ENCODE peak calls at places on chromosomes 13 and 19, in eight cellular contexts. One of them, this sample, is unnamed.

GRCh38 chr19:46571495-46571894 is 29.6 kb upstream of the CALM3 start:
- DNase-seq in activated naive CD4-positive, alpha-beta T cell treated with Interleukin-2 at 50 U/mL for 16 hours: no peak
- DNase-seq in amygdala: no peak
- DNase-seq in cardiac muscle cell: peak
- DNase-seq in nephron progenitor cell: peak
- DNase-seq in NCI-H748 treated with DMSO at 0.1 percent for 48 hours: no peak
- DNase-seq in stimulated activated CD4-positive, alpha-beta T cell treated with anti-CD3 and anti-CD28 coated beads, Interleukin-4, amount 100 ng/mL, for 1 hour: no peak
- DNase-seq in COR-L47: peak
- DNase-seq in this sample: peak

GRCh38 chr19:4939466-4939865 is 29.4 kb upstream of the KDM4B start:
- DNase-seq in activated naive CD4-positive, alpha-beta T cell treated with Interleukin-2 at 50 U/mL for 16 hours: no peak
- DNase-seq in amygdala: no peak
- DNase-seq in cardiac muscle cell: no peak
- DNase-seq in nephron progenitor cell: no peak
- DNase-seq in NCI-H748 treated with DMSO at 0.1 percent for 48 hours: no peak
- DNase-seq in stimulated activated CD4-positive, alpha-beta T cell treated with anti-CD3 and anti-CD28 coated beads, Interleukin-4, amount 100 ng/mL, for 1 hour: no peak
- DNase-seq in COR-L47: no peak
- DNase-seq in this sample: no peak

GRCh38 chr19:17326595-17326966 is 8.1 kb downstream of the ANO8 start:
- DNase-seq in activated naive CD4-positive, alpha-beta T cell treated with Interleukin-2 at 50 U/mL for 16 hours: no peak
- DNase-seq in amygdala: no peak
- DNase-seq in cardiac muscle cell: no peak
- DNase-seq in nephron progenitor cell: no peak
- DNase-seq in NCI-H748 treated with DMSO at 0.1 percent for 48 hours: no peak
- DNase-seq in stimulated activated CD4-positive, alpha-beta T cell treated with anti-CD3 and anti-CD28 coated beads, Interleukin-4, amount 100 ng/mL, for 1 hour: no peak
- DNase-seq in COR-L47: no peak
- DNase-seq in this sample: peak

GRCh38 chr13:73040479-73040878 is 18.3 kb upstream of the KLF5 start:
- DNase-seq in activated naive CD4-positive, alpha-beta T cell treated with Interleukin-2 at 50 U/mL for 16 hours: no peak
- DNase-seq in amygdala: no peak
- DNase-seq in cardiac muscle cell: no peak
- DNase-seq in nephron progenitor cell: no peak
- DNase-seq in NCI-H748 treated with DMSO at 0.1 percent for 48 hours: no peak
- DNase-seq in stimulated activated CD4-positive, alpha-beta T cell treated with anti-CD3 and anti-CD28 coated beads, Interleukin-4, amount 100 ng/mL, for 1 hour: no peak
- DNase-seq in COR-L47: no peak
- DNase-seq in this sample: no peak

GRCh38 chr13:44271915-44272341 is 101.7 kb upstream of the SERP2 start:
- DNase-seq in activated naive CD4-positive, alpha-beta T cell treated with Interleukin-2 at 50 U/mL for 16 hours: no peak
- DNase-seq in amygdala: peak
- DNase-seq in cardiac muscle cell: no peak
- DNase-seq in nephron progenitor cell: no peak
- DNase-seq in NCI-H748 treated with DMSO at 0.1 percent for 48 hours: no peak
- DNase-seq in stimulated activated CD4-positive, alpha-beta T cell treated with anti-CD3 and anti-CD28 coated beads, Interleukin-4, amount 100 ng/mL, for 1 hour: no peak
- DNase-seq in COR-L47: no peak
- DNase-seq in this sample: no peak

GRCh38 chr13:109764474-109765292 is 21.7 kb downstream of the IRS2 start:
- DNase-seq in activated naive CD4-positive, alpha-beta T cell treated with Interleukin-2 at 50 U/mL for 16 hours: peak
- DNase-seq in amygdala: no peak
- DNase-seq in cardiac muscle cell: no peak
- DNase-seq in nephron progenitor cell: no peak
- DNase-seq in NCI-H748 treated with DMSO at 0.1 percent for 48 hours: no peak
- DNase-seq in stimulated activated CD4-positive, alpha-beta T cell treated with anti-CD3 and anti-CD28 coated beads, Interleukin-4, amount 100 ng/mL, for 1 hour: no peak
- DNase-seq in COR-L47: peak
- DNase-seq in this sample: peak

GRCh38 chr19:51503428-51503827 is 1.8 kb upstream of the SIGLEC12 start:
- DNase-seq in activated naive CD4-positive, alpha-beta T cell treated with Interleukin-2 at 50 U/mL for 16 hours: no peak
- DNase-seq in amygdala: no peak
- DNase-seq in cardiac muscle cell: no peak
- DNase-seq in nephron progenitor cell: no peak
- DNase-seq in NCI-H748 treated with DMSO at 0.1 percent for 48 hours: no peak
- DNase-seq in stimulated activated CD4-positive, alpha-beta T cell treated with anti-CD3 and anti-CD28 coated beads, Interleukin-4, amount 100 ng/mL, for 1 hour: no peak
- DNase-seq in COR-L47: no peak
- DNase-seq in this sample: no peak

GRCh38 chr13:38350114-38350617 is 515 bp downstream of the UFM1 start:
- DNase-seq in activated naive CD4-positive, alpha-beta T cell treated with Interleukin-2 at 50 U/mL for 16 hours: peak
- DNase-seq in amygdala: no peak
- DNase-seq in cardiac muscle cell: peak
- DNase-seq in nephron progenitor cell: peak
- DNase-seq in NCI-H748 treated with DMSO at 0.1 percent for 48 hours: peak
- DNase-seq in stimulated activated CD4-positive, alpha-beta T cell treated with anti-CD3 and anti-CD28 coated beads, Interleukin-4, amount 100 ng/mL, for 1 hour: peak
- DNase-seq in COR-L47: peak
- DNase-seq in this sample: peak

GRCh38 chr19:33630880-33631627 is 9.3 kb downstream of the CHST8 start:
- DNase-seq in activated naive CD4-positive, alpha-beta T cell treated with Interleukin-2 at 50 U/mL for 16 hours: no peak
- DNase-seq in amygdala: no peak
- DNase-seq in cardiac muscle cell: no peak
- DNase-seq in nephron progenitor cell: no peak
- DNase-seq in NCI-H748 treated with DMSO at 0.1 percent for 48 hours: no peak
- DNase-seq in stimulated activated CD4-positive, alpha-beta T cell treated with anti-CD3 and anti-CD28 coated beads, Interleukin-4, amount 100 ng/mL, for 1 hour: no peak
- DNase-seq in COR-L47: no peak
- DNase-seq in this sample: no peak

GRCh38 chr19:2394054-2394668 is 33.2 kb downstream of the TIMM13 start:
- DNase-seq in activated naive CD4-positive, alpha-beta T cell treated with Interleukin-2 at 50 U/mL for 16 hours: no peak
- DNase-seq in amygdala: no peak
- DNase-seq in cardiac muscle cell: no peak
- DNase-seq in nephron progenitor cell: no peak
- DNase-seq in NCI-H748 treated with DMSO at 0.1 percent for 48 hours: no peak
- DNase-seq in stimulated activated CD4-positive, alpha-beta T cell treated with anti-CD3 and anti-CD28 coated beads, Interleukin-4, amount 100 ng/mL, for 1 hour: no peak
- DNase-seq in COR-L47: no peak
- DNase-seq in this sample: no peak

GRCh38 chr13:98775844-98776598 is 23.5 kb upstream of the SLC15A1 start:
- DNase-seq in activated naive CD4-positive, alpha-beta T cell treated with Interleukin-2 at 50 U/mL for 16 hours: no peak
- DNase-seq in amygdala: no peak
- DNase-seq in cardiac muscle cell: no peak
- DNase-seq in nephron progenitor cell: no peak
- DNase-seq in NCI-H748 treated with DMSO at 0.1 percent for 48 hours: no peak
- DNase-seq in stimulated activated CD4-positive, alpha-beta T cell treated with anti-CD3 and anti-CD28 coated beads, Interleukin-4, amount 100 ng/mL, for 1 hour: no peak
- DNase-seq in COR-L47: no peak
- DNase-seq in this sample: no peak

GRCh38 chr13:49499889-49500660 is 4.3 kb downstream of the PHF11 start:
- DNase-seq in activated naive CD4-positive, alpha-beta T cell treated with Interleukin-2 at 50 U/mL for 16 hours: peak
- DNase-seq in amygdala: no peak
- DNase-seq in cardiac muscle cell: peak
- DNase-seq in nephron progenitor cell: no peak
- DNase-seq in NCI-H748 treated with DMSO at 0.1 percent for 48 hours: no peak
- DNase-seq in stimulated activated CD4-positive, alpha-beta T cell treated with anti-CD3 and anti-CD28 coated beads, Interleukin-4, amount 100 ng/mL, for 1 hour: no peak
- DNase-seq in COR-L47: no peak
- DNase-seq in this sample: no peak

GRCh38 chr19:18697680-18698079 is 14.2 kb downstream of the CRTC1 start:
- DNase-seq in activated naive CD4-positive, alpha-beta T cell treated with Interleukin-2 at 50 U/mL for 16 hours: no peak
- DNase-seq in amygdala: no peak
- DNase-seq in cardiac muscle cell: no peak
- DNase-seq in nephron progenitor cell: no peak
- DNase-seq in NCI-H748 treated with DMSO at 0.1 percent for 48 hours: no peak
- DNase-seq in stimulated activated CD4-positive, alpha-beta T cell treated with anti-CD3 and anti-CD28 coated beads, Interleukin-4, amount 100 ng/mL, for 1 hour: no peak
- DNase-seq in COR-L47: peak
- DNase-seq in this sample: peak

GRCh38 chr13:70941454-70941853 is 833.2 kb upstream of the KLHL1 start:
- DNase-seq in activated naive CD4-positive, alpha-beta T cell treated with Interleukin-2 at 50 U/mL for 16 hours: no peak
- DNase-seq in amygdala: no peak
- DNase-seq in cardiac muscle cell: no peak
- DNase-seq in nephron progenitor cell: no peak
- DNase-seq in NCI-H748 treated with DMSO at 0.1 percent for 48 hours: no peak
- DNase-seq in stimulated activated CD4-positive, alpha-beta T cell treated with anti-CD3 and anti-CD28 coated beads, Interleukin-4, amount 100 ng/mL, for 1 hour: no peak
- DNase-seq in COR-L47: no peak
- DNase-seq in this sample: no peak

GRCh38 chr13:98083507-98083906 is 59.4 kb upstream of the FARP1 start:
- DNase-seq in activated naive CD4-positive, alpha-beta T cell treated with Interleukin-2 at 50 U/mL for 16 hours: no peak
- DNase-seq in amygdala: no peak
- DNase-seq in cardiac muscle cell: peak
- DNase-seq in nephron progenitor cell: no peak
- DNase-seq in NCI-H748 treated with DMSO at 0.1 percent for 48 hours: no peak
- DNase-seq in stimulated activated CD4-positive, alpha-beta T cell treated with anti-CD3 and anti-CD28 coated beads, Interleukin-4, amount 100 ng/mL, for 1 hour: no peak
- DNase-seq in COR-L47: no peak
- DNase-seq in this sample: no peak

GRCh38 chr13:51342706-51343105 is 3.2 kb downstream of the SERPINE3 start:
- DNase-seq in activated naive CD4-positive, alpha-beta T cell treated with Interleukin-2 at 50 U/mL for 16 hours: no peak
- DNase-seq in amygdala: no peak
- DNase-seq in cardiac muscle cell: peak
- DNase-seq in nephron progenitor cell: no peak
- DNase-seq in NCI-H748 treated with DMSO at 0.1 percent for 48 hours: no peak
- DNase-seq in stimulated activated CD4-positive, alpha-beta T cell treated with anti-CD3 and anti-CD28 coated beads, Interleukin-4, amount 100 ng/mL, for 1 hour: no peak
- DNase-seq in COR-L47: no peak
- DNase-seq in this sample: no peak

GRCh38 chr13:51237887-51238286 is 15.7 kb downstream of the FAM124A start:
- DNase-seq in activated naive CD4-positive, alpha-beta T cell treated with Interleukin-2 at 50 U/mL for 16 hours: no peak
- DNase-seq in amygdala: no peak
- DNase-seq in cardiac muscle cell: no peak
- DNase-seq in nephron progenitor cell: no peak
- DNase-seq in NCI-H748 treated with DMSO at 0.1 percent for 48 hours: no peak
- DNase-seq in stimulated activated CD4-positive, alpha-beta T cell treated with anti-CD3 and anti-CD28 coated beads, Interleukin-4, amount 100 ng/mL, for 1 hour: no peak
- DNase-seq in COR-L47: no peak
- DNase-seq in this sample: no peak

GRCh38 chr13:78194904-78195639 is 276.4 kb upstream of the EDNRB start:
- DNase-seq in activated naive CD4-positive, alpha-beta T cell treated with Interleukin-2 at 50 U/mL for 16 hours: no peak
- DNase-seq in amygdala: no peak
- DNase-seq in cardiac muscle cell: peak
- DNase-seq in nephron progenitor cell: no peak
- DNase-seq in NCI-H748 treated with DMSO at 0.1 percent for 48 hours: peak
- DNase-seq in stimulated activated CD4-positive, alpha-beta T cell treated with anti-CD3 and anti-CD28 coated beads, Interleukin-4, amount 100 ng/mL, for 1 hour: no peak
- DNase-seq in COR-L47: peak
- DNase-seq in this sample: no peak

GRCh38 chr13:114143806-114144605 is 11.6 kb upstream of the RASA3 start:
- DNase-seq in activated naive CD4-positive, alpha-beta T cell treated with Interleukin-2 at 50 U/mL for 16 hours: peak
- DNase-seq in amygdala: no peak
- DNase-seq in cardiac muscle cell: no peak
- DNase-seq in nephron progenitor cell: peak
- DNase-seq in NCI-H748 treated with DMSO at 0.1 percent for 48 hours: no peak
- DNase-seq in stimulated activated CD4-positive, alpha-beta T cell treated with anti-CD3 and anti-CD28 coated beads, Interleukin-4, amount 100 ng/mL, for 1 hour: peak
- DNase-seq in COR-L47: no peak
- DNase-seq in this sample: peak

GRCh38 chr13:95039415-95039814 is 261.8 kb downstream of the ABCC4 start:
- DNase-seq in activated naive CD4-positive, alpha-beta T cell treated with Interleukin-2 at 50 U/mL for 16 hours: no peak
- DNase-seq in amygdala: no peak
- DNase-seq in cardiac muscle cell: no peak
- DNase-seq in nephron progenitor cell: no peak
- DNase-seq in NCI-H748 treated with DMSO at 0.1 percent for 48 hours: no peak
- DNase-seq in stimulated activated CD4-positive, alpha-beta T cell treated with anti-CD3 and anti-CD28 coated beads, Interleukin-4, amount 100 ng/mL, for 1 hour: no peak
- DNase-seq in COR-L47: no peak
- DNase-seq in this sample: no peak

GRCh38 chr19:7673995-7674667 is 2.8 kb upstream of the MCEMP1 start:
- DNase-seq in activated naive CD4-positive, alpha-beta T cell treated with Interleukin-2 at 50 U/mL for 16 hours: peak
- DNase-seq in amygdala: no peak
- DNase-seq in cardiac muscle cell: peak
- DNase-seq in nephron progenitor cell: peak
- DNase-seq in NCI-H748 treated with DMSO at 0.1 percent for 48 hours: peak
- DNase-seq in stimulated activated CD4-positive, alpha-beta T cell treated with anti-CD3 and anti-CD28 coated beads, Interleukin-4, amount 100 ng/mL, for 1 hour: peak
- DNase-seq in COR-L47: peak
- DNase-seq in this sample: peak

GRCh38 chr13:32905063-32905863 is 111.0 kb upstream of the KL start:
- DNase-seq in activated naive CD4-positive, alpha-beta T cell treated with Interleukin-2 at 50 U/mL for 16 hours: no peak
- DNase-seq in amygdala: no peak
- DNase-seq in cardiac muscle cell: no peak
- DNase-seq in nephron progenitor cell: no peak
- DNase-seq in NCI-H748 treated with DMSO at 0.1 percent for 48 hours: no peak
- DNase-seq in stimulated activated CD4-positive, alpha-beta T cell treated with anti-CD3 and anti-CD28 coated beads, Interleukin-4, amount 100 ng/mL, for 1 hour: no peak
- DNase-seq in COR-L47: no peak
- DNase-seq in this sample: no peak

GRCh38 chr19:40982594-40983101 is 8.4 kb upstream of the CYP2B6 start:
- DNase-seq in activated naive CD4-positive, alpha-beta T cell treated with Interleukin-2 at 50 U/mL for 16 hours: no peak
- DNase-seq in amygdala: no peak
- DNase-seq in cardiac muscle cell: peak
- DNase-seq in nephron progenitor cell: no peak
- DNase-seq in NCI-H748 treated with DMSO at 0.1 percent for 48 hours: no peak
- DNase-seq in stimulated activated CD4-positive, alpha-beta T cell treated with anti-CD3 and anti-CD28 coated beads, Interleukin-4, amount 100 ng/mL, for 1 hour: no peak
- DNase-seq in COR-L47: no peak
- DNase-seq in this sample: peak

GRCh38 chr19:36213793-36214387 is 575 bp downstream of the ZNF565 start:
- DNase-seq in activated naive CD4-positive, alpha-beta T cell treated with Interleukin-2 at 50 U/mL for 16 hours: no peak
- DNase-seq in amygdala: no peak
- DNase-seq in cardiac muscle cell: no peak
- DNase-seq in nephron progenitor cell: no peak
- DNase-seq in NCI-H748 treated with DMSO at 0.1 percent for 48 hours: peak
- DNase-seq in stimulated activated CD4-positive, alpha-beta T cell treated with anti-CD3 and anti-CD28 coated beads, Interleukin-4, amount 100 ng/mL, for 1 hour: no peak
- DNase-seq in COR-L47: no peak
- DNase-seq in this sample: no peak

GRCh38 chr13:102680842-102681725 is 13.8 kb downstream of the METTL21C start:
- DNase-seq in activated naive CD4-positive, alpha-beta T cell treated with Interleukin-2 at 50 U/mL for 16 hours: no peak
- DNase-seq in amygdala: no peak
- DNase-seq in cardiac muscle cell: peak
- DNase-seq in nephron progenitor cell: no peak
- DNase-seq in NCI-H748 treated with DMSO at 0.1 percent for 48 hours: no peak
- DNase-seq in stimulated activated CD4-positive, alpha-beta T cell treated with anti-CD3 and anti-CD28 coated beads, Interleukin-4, amount 100 ng/mL, for 1 hour: no peak
- DNase-seq in COR-L47: no peak
- DNase-seq in this sample: no peak

GRCh38 chr19:30890033-30890432 is 459.2 kb downstream of the TSHZ3 start:
- DNase-seq in activated naive CD4-positive, alpha-beta T cell treated with Interleukin-2 at 50 U/mL for 16 hours: no peak
- DNase-seq in amygdala: no peak
- DNase-seq in cardiac muscle cell: no peak
- DNase-seq in nephron progenitor cell: no peak
- DNase-seq in NCI-H748 treated with DMSO at 0.1 percent for 48 hours: no peak
- DNase-seq in stimulated activated CD4-positive, alpha-beta T cell treated with anti-CD3 and anti-CD28 coated beads, Interleukin-4, amount 100 ng/mL, for 1 hour: no peak
- DNase-seq in COR-L47: no peak
- DNase-seq in this sample: no peak

GRCh38 chr19:8101311-8101710 is 48.1 kb downstream of the FBN3 start:
- DNase-seq in activated naive CD4-positive, alpha-beta T cell treated with Interleukin-2 at 50 U/mL for 16 hours: no peak
- DNase-seq in amygdala: no peak
- DNase-seq in cardiac muscle cell: no peak
- DNase-seq in nephron progenitor cell: no peak
- DNase-seq in NCI-H748 treated with DMSO at 0.1 percent for 48 hours: no peak
- DNase-seq in stimulated activated CD4-positive, alpha-beta T cell treated with anti-CD3 and anti-CD28 coated beads, Interleukin-4, amount 100 ng/mL, for 1 hour: no peak
- DNase-seq in COR-L47: no peak
- DNase-seq in this sample: no peak

GRCh38 chr13:98769736-98770135 is 17.3 kb upstream of the SLC15A1 start:
- DNase-seq in activated naive CD4-positive, alpha-beta T cell treated with Interleukin-2 at 50 U/mL for 16 hours: no peak
- DNase-seq in amygdala: no peak
- DNase-seq in cardiac muscle cell: no peak
- DNase-seq in nephron progenitor cell: no peak
- DNase-seq in NCI-H748 treated with DMSO at 0.1 percent for 48 hours: no peak
- DNase-seq in stimulated activated CD4-positive, alpha-beta T cell treated with anti-CD3 and anti-CD28 coated beads, Interleukin-4, amount 100 ng/mL, for 1 hour: no peak
- DNase-seq in COR-L47: no peak
- DNase-seq in this sample: no peak

GRCh38 chr19:56153507-56153906 is 12.4 kb downstream of the ZNF444 start:
- DNase-seq in activated naive CD4-positive, alpha-beta T cell treated with Interleukin-2 at 50 U/mL for 16 hours: no peak
- DNase-seq in amygdala: no peak
- DNase-seq in cardiac muscle cell: no peak
- DNase-seq in nephron progenitor cell: peak
- DNase-seq in NCI-H748 treated with DMSO at 0.1 percent for 48 hours: no peak
- DNase-seq in stimulated activated CD4-positive, alpha-beta T cell treated with anti-CD3 and anti-CD28 coated beads, Interleukin-4, amount 100 ng/mL, for 1 hour: no peak
- DNase-seq in COR-L47: no peak
- DNase-seq in this sample: peak